ENCODE peak calls at places on chromosome 1, in ten cellular contexts. Y, D, V, A, N, S, P, T, B and G are unnamed samples.

GRCh38 chr1:19596065-19596718 is 47.9 kb upstream of the NBL1 start:
- DNase-seq in Y (no peak), V (no peak), S (peak; percentile 22), A (no peak), T (no peak), D (no peak), B (no peak), N (no peak), P (no peak), G (no peak)

GRCh38 chr1:248857749-248858095 is 1.2 kb downstream of the ZNF692 start:
- DNase-seq in A (no peak), D (no peak), B (no peak), N (no peak), Y (no peak), S (no peak), V (no peak), P (no peak), T (no peak), G (no peak)

GRCh38 chr1:30265127-30266070 is 458.0 kb downstream of the MATN1 start:
- DNase-seq in D (no peak), S (no peak), T (no peak), N (no peak), P (peak; percentile 65), Y (no peak), V (no peak), B (no peak), A (no peak), G (no peak)

GRCh38 chr1:93980881-93981280 is 71.7 kb upstream of the GCLM start:
- DNase-seq in T (no peak), Y (no peak), D (no peak), N (no peak), A (no peak), V (no peak), S (no peak), B (no peak), P (no peak), G (no peak)

GRCh38 chr1:246591504-246591903 is 25.2 kb downstream of the CNST start:
- DNase-seq in D (no peak), N (peak; percentile 87), Y (no peak), T (no peak), S (no peak), B (no peak), A (no peak), V (no peak), P (no peak), G (peak; percentile 42)

GRCh38 chr1:155392898-155393411 is 72.3 kb downstream of the RUSC1 start:
- DNase-seq in T (peak; percentile 59), D (peak; percentile 34), N (no peak), P (no peak), A (no peak), B (no peak), S (peak; percentile 30), Y (no peak), V (peak; percentile 45), G (no peak)

GRCh38 chr1:246680180-246680579 is 44.0 kb upstream of the SCCPDH start:
- DNase-seq in A (no peak), B (no peak), D (no peak), P (peak; percentile 10), S (no peak), Y (no peak), T (no peak), N (no peak), V (no peak), G (no peak)

GRCh38 chr1:230067441-230067870 is 418 bp downstream of the GALNT2 start:
- DNase-seq in D (peak; percentile 32), P (peak; percentile 84), T (no peak), S (peak; percentile 27), A (no peak), Y (no peak), N (peak; percentile 25), B (peak; percentile 59), V (peak; percentile 45), G (peak; percentile 25)

GRCh38 chr1:234912541-234913312 is 215.9 kb downstream of the TOMM20 start:
- DNase-seq in T (no peak), S (no peak), V (no peak), P (no peak), Y (no peak), B (peak; percentile 32), N (no peak), D (no peak), A (peak; percentile 72), G (no peak)

GRCh38 chr1:31398246-31398645 is 14.8 kb upstream of the SERINC2 start:
- DNase-seq in V (no peak), Y (no peak), A (no peak), D (no peak), B (no peak), N (no peak), T (no peak), P (no peak), S (no peak), G (no peak)

GRCh38 chr1:218211241-218211640 is 73.9 kb upstream of the RRP15 start:
- DNase-seq in P (no peak), N (no peak), Y (no peak), S (no peak), D (no peak), V (no peak), A (no peak), T (peak; percentile 14), B (no peak), G (no peak)

GRCh38 chr1:219402925-219403324 is 210.0 kb downstream of the ZC3H11B start:
- DNase-seq in T (peak; percentile 10), N (no peak), V (no peak), D (no peak), Y (no peak), B (no peak), P (no peak), S (no peak), A (no peak), G (no peak)

GRCh38 chr1:225460737-225461532 is 33.1 kb upstream of the LBR start:
- DNase-seq in N (no peak), T (peak; percentile 45), B (no peak), S (no peak), Y (no peak), A (no peak), D (no peak), V (no peak), P (peak; percentile 54), G (peak; percentile 83)

GRCh38 chr1:198556969-198557368 is 16.5 kb upstream of the ATP6V1G3 start:
- DNase-seq in D (peak; percentile 28), S (no peak), P (no peak), N (peak; percentile 81), A (no peak), B (no peak), V (no peak), Y (peak; percentile 16), T (no peak), G (peak; percentile 82)

GRCh38 chr1:171032822-171033702 is 57.6 kb upstream of the FMO3 start:
- DNase-seq in V (no peak), Y (no peak), D (no peak), N (no peak), S (no peak), P (peak; percentile 49), B (peak; percentile 51), T (no peak), A (peak; percentile 67), G (no peak)

GRCh38 chr1:178490136-178490535 is 6.6 kb downstream of the CLEC20A start:
- DNase-seq in A (no peak), V (no peak), T (no peak), D (no peak), P (no peak), B (no peak), Y (no peak), N (no peak), S (no peak), G (no peak)

GRCh38 chr1:178492341-178492740 is 4.4 kb downstream of the CLEC20A start:
- DNase-seq in D (no peak), A (peak; percentile 38), B (no peak), T (no peak), Y (no peak), S (no peak), N (no peak), P (no peak), V (no peak), G (no peak)

GRCh38 chr1:178489399-178489798 is 7.4 kb downstream of the CLEC20A start:
- DNase-seq in N (no peak), V (no peak), D (no peak), Y (no peak), T (no peak), A (no peak), S (no peak), P (no peak), B (no peak), G (no peak)

GRCh38 chr1:178491721-178492120 is 5.0 kb downstream of the CLEC20A start:
- DNase-seq in Y (no peak), P (no peak), B (no peak), T (no peak), V (no peak), N (no peak), D (no peak), S (no peak), A (no peak), G (no peak)

DNA sequence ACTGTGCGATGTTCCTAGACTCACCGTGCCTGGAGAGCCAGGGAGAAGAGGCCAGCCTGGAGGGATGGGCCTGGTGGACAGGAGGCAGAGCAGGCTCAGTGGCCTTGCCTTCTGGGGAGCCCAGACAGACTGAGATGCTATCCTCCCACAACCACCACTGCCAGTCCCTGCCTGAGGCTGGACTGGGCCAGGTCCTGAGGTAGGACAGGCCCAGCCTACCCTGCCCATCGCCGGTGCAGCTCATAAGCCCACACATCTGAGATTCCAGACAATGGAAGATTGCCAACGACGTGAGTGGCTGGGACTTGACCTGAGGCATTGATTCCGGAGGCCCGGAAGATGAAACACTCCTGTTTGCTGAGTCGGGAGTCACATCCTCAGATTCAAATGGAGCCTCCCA is 5.8 kb downstream of the CLEC20A start:
- DNase-seq in V (no peak), A (no peak), B (no peak), D (no peak), T (no peak), S (no peak), N (no peak), P (no peak), Y (no peak), G (no peak)
- TF ChIP-seq CTCF in V (no peak), A (no peak), B (no peak), D (no peak), T (no peak), S (no peak), N (no peak), P (no peak), Y (no peak), G (no peak)

GRCh38 chr1:22658385-22659163 is 5.5 kb downstream of the C1QB start:
- DNase-seq in N (no peak), B (no peak), S (no peak), T (no peak), V (no peak), D (no peak), A (no peak), Y (no peak), P (no peak), G (no peak)
- TF ChIP-seq CTCF in N (peak; percentile 20), B (peak; percentile 3), S (peak; percentile 25), T (no peak), V (no peak), D (no peak), A (peak; percentile 44), Y (no peak), P (no peak), G (no peak)

GRCh38 chr1:3906672-3907020 is 6.6 kb upstream of the C1orf174 start:
- DNase-seq in P (peak; percentile 60), V (peak; percentile 7), D (no peak), B (no peak), S (no peak), T (no peak), Y (no peak), A (no peak), N (no peak), G (no peak)
- TF ChIP-seq CTCF in P (no peak), V (no peak), D (no peak), B (no peak), S (no peak), T (no peak), Y (no peak), A (no peak), N (no peak), G (no peak)

GRCh38 chr1:147599362-147600118 is 58.2 kb downstream of the BCL9 start:
- DNase-seq in T (peak; percentile 72), A (peak; percentile 99), V (peak; percentile 98), S (peak; percentile 98), Y (peak; percentile 98), P (peak; percentile 100), N (peak; percentile 96), B (peak; percentile 97), D (peak; percentile 94), G (peak; percentile 98)
- TF ChIP-seq CTCF in T (no peak), A (no peak), V (no peak), S (no peak), Y (no peak), P (no peak), N (no peak), B (no peak), D (no peak), G (no peak)